ENCODE peak calls at places on chromosomes 13 and 19, in four cellular contexts. G is IMR-90, T is H9, F is H1. P is an unnamed sample.

GRCh38 chr13:91398413-91399188 is at the start of gene GPC5:
- DNase-seq in G (peak), T (peak), F (peak), P (peak)

GRCh38 chr19:16702123-16702522 is 17.5 kb upstream of the NWD1 start:
- DNase-seq in G (peak), T (no peak), F (no peak), P (peak)

GRCh38 chr19:36108684-36109083 is 2.3 kb upstream of the OVOL3 start:
- DNase-seq in G (no peak), T (no peak), F (no peak), P (no peak)

GRCh38 chr19:2337329-2337707 is 8.8 kb downstream of the SPPL2B start:
- DNase-seq in G (peak), T (peak), F (no peak), P (peak)

GRCh38 chr19:49216076-49216475 is 58.5 kb downstream of the TRPM4 start:
- DNase-seq in G (peak), T (no peak), F (no peak), P (peak)

GRCh38 chr13:79990048-79990447 is 350.9 kb downstream of the SPRY2 start:
- DNase-seq in G (peak), T (no peak), F (no peak), P (no peak)

GRCh38 chr13:73069206-73069815 is 10.5 kb downstream of the KLF5 start:
- DNase-seq in G (peak), T (no peak), F (no peak), P (no peak)

GRCh38 chr13:98916403-98916802 is 61.5 kb downstream of the DOCK9 start:
- DNase-seq in G (no peak), T (no peak), F (no peak), P (no peak)

GRCh38 chr19:11268783-11269267 is 6.5 kb upstream of the DOCK6 start:
- DNase-seq in G (peak), T (no peak), F (no peak), P (no peak)

GRCh38 chr19:58346961-58347929 is 6.0 kb downstream of the A1BG start:
- DNase-seq in G (peak), T (peak), F (no peak), P (peak)

GRCh38 chr13:97101912-97102311 is 107.6 kb upstream of the OXGR1 start:
- DNase-seq in G (no peak), T (no peak), F (no peak), P (no peak)

GRCh38 chr13:107835339-107836018 is 379.9 kb downstream of the LIG4 start:
- DNase-seq in G (peak), T (no peak), F (no peak), P (peak)

GRCh38 chr13:46909037-46909436 is 12.2 kb upstream of the HTR2A start:
- DNase-seq in G (no peak), T (no peak), F (no peak), P (no peak)

GRCh38 chr13:40469581-40470282 is 196.7 kb downstream of the FOXO1 start:
- DNase-seq in G (no peak), T (no peak), F (no peak), P (peak)

GRCh38 chr13:75788494-75788991 is 152.4 kb downstream of the LMO7 start:
- DNase-seq in G (peak), T (no peak), F (no peak), P (no peak)

GRCh38 chr13:90615767-90616166 is 731.7 kb upstream of the MIR17HG start:
- DNase-seq in G (no peak), T (no peak), F (no peak), P (no peak)

GRCh38 chr19:13978721-13979191 is 26.4 kb downstream of the DCAF15 start:
- DNase-seq in G (no peak), T (no peak), F (no peak), P (no peak)

GRCh38 chr19:11931051-11931450 is 6.1 kb downstream of the ZNF700 start:
- DNase-seq in G (peak), T (no peak), F (no peak), P (no peak)

GRCh38 chr13:73450583-73450982 is 391.8 kb downstream of the KLF5 start:
- DNase-seq in G (peak), T (no peak), F (no peak), P (no peak)

GRCh38 chr19:47779524-47780214 is 1.2 kb downstream of the SELENOW start:
- DNase-seq in G (no peak), T (no peak), F (no peak), P (no peak)

GRCh38 chr19:56732974-56733373 is 61.4 kb upstream of the ZNF835 start:
- DNase-seq in G (no peak), T (no peak), F (no peak), P (peak)

GRCh38 chr13:59963383-59963782 is 200.3 kb downstream of the DIAPH3 start:
- DNase-seq in G (no peak), T (no peak), F (no peak), P (peak)

GRCh38 chr13:33244210-33244906 is 41.2 kb downstream of the STARD13 start:
- DNase-seq in G (no peak), T (no peak), F (no peak), P (no peak)

GRCh38 chr19:40815223-40815622 is 16.2 kb downstream of the EGLN2 start:
- DNase-seq in G (no peak), T (no peak), F (no peak), P (no peak)

GRCh38 chr13:28357846-28358496 is 137.0 kb downstream of the FLT1 start:
- DNase-seq in G (no peak), T (no peak), F (no peak), P (no peak)

GRCh38 chr13:111281751-111282311 is 38.6 kb upstream of the TEX29 start:
- DNase-seq in G (peak), T (no peak), F (no peak), P (no peak)

GRCh38 chr13:41420146-41420545 is 37.2 kb upstream of the RGCC start:
- DNase-seq in G (no peak), T (no peak), F (no peak), P (no peak)

GRCh38 chr19:49605605-49606004 is 14.6 kb downstream of the PRR12 start:
- DNase-seq in G (no peak), T (no peak), F (no peak), P (no peak)

GRCh38 chr19:43439183-43440063 is 24.7 kb downstream of the TEX101 start:
- DNase-seq in G (no peak), T (no peak), F (no peak), P (no peak)

GRCh38 chr19:17036640-17037039 is 10.0 kb upstream of the CPAMD8 start:
- DNase-seq in G (no peak), T (no peak), F (no peak), P (no peak)

GRCh38 chr19:37572203-37572602 is 22.4 kb downstream of the ZNF571 start:
- DNase-seq in G (peak), T (no peak), F (no peak), P (no peak)

GRCh38 chr19:48737360-48737998 is 2.9 kb downstream of the RASIP1 start:
- DNase-seq in G (no peak), T (peak), F (no peak), P (peak)

GRCh38 chr19:29118384-29118783 is 94.6 kb downstream of the UQCRFS1 start:
- DNase-seq in G (no peak), T (no peak), F (no peak), P (no peak)
- H3K18ac ChIP-seq in G (no peak), T (no peak), F (no peak), P (no peak)

GRCh38 chr13:99955747-99956472 is 15.7 kb downstream of the ZIC5 start:
- DNase-seq in G (peak), T (peak), F (no peak), P (peak)
- H3K56ac ChIP-seq in G (no peak), T (no peak), F (peak), P (peak)

GRCh38 chr13:106352850-106353249 is 182.6 kb downstream of the EFNB2 start:
- DNase-seq in G (peak), T (no peak), F (no peak), P (no peak)

GRCh38 chr13:106344318-106344717 is 191.1 kb downstream of the EFNB2 start:
- DNase-seq in G (no peak), T (no peak), F (no peak), P (no peak)

GRCh38 chr13:106350208-106350607 is 185.3 kb downstream of the EFNB2 start:
- DNase-seq in G (no peak), T (no peak), F (no peak), P (peak)

GRCh38 chr13:106348032-106348431 is 187.4 kb downstream of the EFNB2 start:
- DNase-seq in G (peak), T (no peak), F (no peak), P (peak)

GRCh38 chr13:106349080-106349841 is 186.2 kb downstream of the EFNB2 start:
- DNase-seq in G (peak), T (peak), F (peak), P (peak)
- H3K18ac ChIP-seq in G (no peak), T (no peak), F (no peak), P (peak)

DNA sequence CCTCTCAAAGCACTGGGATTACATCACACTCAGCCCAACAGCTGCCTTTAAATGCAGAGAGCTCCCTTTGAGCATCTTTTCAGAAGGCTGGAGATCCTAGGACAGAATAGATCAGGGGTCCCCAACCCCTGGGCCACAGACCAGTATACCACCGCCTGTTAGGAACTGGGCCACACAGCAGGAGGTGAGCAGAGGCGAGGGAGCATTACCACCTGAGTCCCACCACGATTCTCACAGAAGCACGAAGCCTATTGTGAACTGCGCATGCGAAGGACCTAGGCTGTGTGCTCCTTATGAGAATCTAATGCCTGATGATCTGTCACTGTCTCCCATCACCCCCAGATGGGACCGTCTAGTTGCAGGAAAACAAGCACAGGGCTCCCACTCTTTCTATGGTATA is 2.2 kb upstream of the WTIP start:
- DNase-seq in G (no peak), T (no peak), F (no peak), P (no peak)
- H3K56ac ChIP-seq in G (no peak), T (no peak), F (no peak), P (no peak)

DNA sequence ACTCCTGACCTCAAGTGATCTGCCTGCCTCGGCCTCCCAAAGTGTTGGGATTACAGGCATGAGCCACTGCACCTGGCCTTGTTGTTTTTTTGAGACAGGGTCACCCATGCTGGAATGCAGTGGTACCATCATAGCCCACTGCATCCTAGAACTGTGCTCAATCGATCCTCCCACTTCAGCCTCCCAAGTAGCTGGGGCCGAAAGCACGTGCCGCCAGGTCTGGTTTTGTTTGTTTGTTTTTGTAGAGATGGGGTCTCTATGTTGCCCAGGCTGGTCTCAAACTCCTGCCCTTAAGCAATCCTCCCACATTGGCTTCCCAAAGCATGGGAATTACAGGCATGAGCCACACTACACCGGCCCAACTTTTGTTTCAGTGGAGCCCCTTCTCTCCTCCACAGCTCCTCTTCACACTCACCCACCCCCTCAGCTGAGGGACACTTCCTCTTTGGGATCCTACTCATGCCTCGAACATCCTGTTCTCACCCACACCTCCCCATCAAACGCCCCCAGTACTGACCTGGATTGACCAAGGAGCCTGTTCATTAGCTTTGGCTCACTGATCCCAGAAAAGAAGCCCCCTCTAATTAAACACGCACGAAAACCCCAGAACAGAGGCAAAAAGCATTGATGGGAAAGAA is 12.8 kb upstream of the CERS4 start:
- DNase-seq in G (no peak), T (no peak), F (no peak), P (peak)
- H3K18ac ChIP-seq in G (no peak), T (no peak), F (peak), P (no peak)

GRCh38 chr13:114132419-114133121 is at the start of gene RASA3:
- DNase-seq in G (peak), T (peak), F (peak), P (peak)

GRCh38 chr13:114130708-114131580 is 1.5 kb downstream of the RASA3 start:
- DNase-seq in G (peak), T (peak), F (no peak), P (peak)

GRCh38 chr13:114130131-114130707 is 2.2 kb downstream of the RASA3 start:
- DNase-seq in G (no peak), T (no peak), F (no peak), P (no peak)

GRCh38 chr13:114129649-114130062 is 2.8 kb downstream of the RASA3 start:
- DNase-seq in G (no peak), T (no peak), F (no peak), P (no peak)

DNA sequence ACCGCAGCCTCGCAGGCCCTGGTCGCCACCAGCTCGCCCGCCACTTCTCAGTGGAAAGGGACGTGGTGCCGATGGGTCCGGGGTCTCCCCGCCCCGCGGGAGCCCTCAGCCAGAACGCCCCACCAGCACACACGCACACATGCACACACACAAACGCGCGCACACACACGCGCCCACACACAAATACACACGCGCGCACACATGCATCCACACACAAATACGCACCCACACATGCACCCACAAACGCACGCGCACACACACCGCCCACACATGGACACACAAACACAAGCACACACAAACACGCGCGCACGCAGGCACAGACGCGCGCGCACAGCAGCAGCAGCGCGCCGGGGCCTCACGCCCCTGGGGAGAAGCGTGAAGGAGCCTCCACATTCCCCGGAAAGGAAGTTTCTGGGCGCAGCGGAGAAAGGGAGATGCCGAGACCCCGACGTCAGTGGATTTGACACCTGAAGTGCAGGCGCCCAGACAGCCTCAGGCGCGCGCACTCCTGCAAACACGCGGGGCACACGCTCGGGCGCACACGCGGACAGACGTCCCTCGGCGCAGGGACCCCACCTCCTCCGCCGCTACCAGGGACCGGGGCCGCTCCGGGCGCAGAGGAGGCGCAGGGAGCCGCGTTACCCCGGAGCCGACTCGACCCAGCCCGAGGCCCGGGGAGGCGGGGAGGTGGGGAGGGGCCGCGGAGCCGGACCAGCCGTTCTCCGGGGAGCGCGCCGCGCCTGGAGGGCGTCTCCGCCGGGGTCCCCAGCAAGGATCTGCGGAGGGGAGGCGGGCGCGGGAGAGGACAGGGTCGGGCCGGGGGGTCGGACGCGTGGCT is 623 bp downstream of the RASA3 start:
- DNase-seq in G (no peak), T (no peak), F (no peak), P (peak)
- H3K56ac ChIP-seq in G (peak), T (no peak), F (peak), P (peak)

DNA sequence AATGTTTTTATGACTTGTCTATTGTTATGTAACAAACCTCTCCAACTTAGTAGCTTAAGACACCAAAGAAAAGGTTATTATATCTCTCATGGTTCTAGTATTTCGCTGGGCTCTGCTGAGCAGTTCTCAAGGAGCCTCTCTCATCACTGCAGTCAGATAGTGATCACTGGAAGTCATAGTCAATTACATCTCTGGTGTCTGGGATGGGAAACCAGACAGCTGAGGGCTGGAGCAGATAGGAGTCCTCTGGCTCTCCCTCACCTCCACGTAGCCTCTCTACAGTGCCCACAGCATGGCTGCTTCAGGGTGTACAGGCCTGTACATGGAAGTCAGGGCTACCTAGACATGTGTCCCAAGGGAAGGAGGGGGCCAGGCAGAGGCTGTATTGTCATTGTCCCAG is 507.5 kb downstream of the MYO16 start:
- DNase-seq in G (no peak), T (no peak), F (no peak), P (no peak)
- H3K18ac ChIP-seq in G (no peak), T (no peak), F (no peak), P (no peak)

P was measured in mesendoderm.